ENCODE peak calls at places on chromosomes 7 and 10, in four cellular contexts. One of them, this sample, is unnamed.

GRCh38 chr7:100021297-100021696 is 5.9 kb downstream of the ZKSCAN1 start:
- DNase-seq in HFF-Myc: no peak
- DNase-seq in cardiac muscle cell: no peak
- DNase-seq in tibial nerve: no peak
- DNase-seq in this sample: no peak

GRCh38 chr10:91296471-91296870 is 76.0 kb downstream of the PCGF5 start:
- DNase-seq in HFF-Myc: no peak
- DNase-seq in cardiac muscle cell: peak; percentile 28
- DNase-seq in tibial nerve: no peak
- DNase-seq in this sample: no peak

GRCh38 chr7:100602889-100603696 is 930 bp downstream of the PCOLCE start:
- DNase-seq in HFF-Myc: peak; percentile 78
- DNase-seq in tibial nerve: peak; percentile 88
- DNase-seq in cardiac muscle cell: peak; percentile 76
- DNase-seq in this sample: no peak

GRCh38 chr7:113199841-113200240 is 81.5 kb upstream of the SMIM30 start:
- DNase-seq in cardiac muscle cell: no peak
- DNase-seq in tibial nerve: no peak
- DNase-seq in HFF-Myc: peak; percentile 29
- DNase-seq in this sample: peak; percentile 8

GRCh38 chr10:131909929-131910328 is 9.1 kb downstream of the PPP2R2D start:
- DNase-seq in tibial nerve: no peak
- DNase-seq in cardiac muscle cell: no peak
- DNase-seq in HFF-Myc: no peak
- DNase-seq in this sample: no peak

GRCh38 chr10:23067939-23068775 is 27.2 kb upstream of the MSRB2 start:
- DNase-seq in tibial nerve: peak; percentile 84
- DNase-seq in HFF-Myc: peak; percentile 37
- DNase-seq in cardiac muscle cell: peak; percentile 91
- DNase-seq in this sample: peak; percentile 73

GRCh38 chr7:157570531-157571200 is 233.9 kb downstream of the DNAJB6 start:
- DNase-seq in tibial nerve: no peak
- DNase-seq in HFF-Myc: no peak
- DNase-seq in cardiac muscle cell: no peak
- DNase-seq in this sample: no peak

GRCh38 chr7:128781851-128782250 is 6.3 kb upstream of the OPN1SW start:
- DNase-seq in HFF-Myc: no peak
- DNase-seq in cardiac muscle cell: no peak
- DNase-seq in tibial nerve: no peak
- DNase-seq in this sample: no peak

GRCh38 chr7:93060025-93060424 is 57.8 kb downstream of the SAMD9 start:
- DNase-seq in HFF-Myc: no peak
- DNase-seq in cardiac muscle cell: no peak
- DNase-seq in tibial nerve: no peak
- DNase-seq in this sample: no peak

GRCh38 chr7:87926581-87927461 is 7.2 kb upstream of the ADAM22 start:
- DNase-seq in tibial nerve: no peak
- DNase-seq in cardiac muscle cell: no peak
- DNase-seq in HFF-Myc: no peak
- DNase-seq in this sample: no peak

DNA sequence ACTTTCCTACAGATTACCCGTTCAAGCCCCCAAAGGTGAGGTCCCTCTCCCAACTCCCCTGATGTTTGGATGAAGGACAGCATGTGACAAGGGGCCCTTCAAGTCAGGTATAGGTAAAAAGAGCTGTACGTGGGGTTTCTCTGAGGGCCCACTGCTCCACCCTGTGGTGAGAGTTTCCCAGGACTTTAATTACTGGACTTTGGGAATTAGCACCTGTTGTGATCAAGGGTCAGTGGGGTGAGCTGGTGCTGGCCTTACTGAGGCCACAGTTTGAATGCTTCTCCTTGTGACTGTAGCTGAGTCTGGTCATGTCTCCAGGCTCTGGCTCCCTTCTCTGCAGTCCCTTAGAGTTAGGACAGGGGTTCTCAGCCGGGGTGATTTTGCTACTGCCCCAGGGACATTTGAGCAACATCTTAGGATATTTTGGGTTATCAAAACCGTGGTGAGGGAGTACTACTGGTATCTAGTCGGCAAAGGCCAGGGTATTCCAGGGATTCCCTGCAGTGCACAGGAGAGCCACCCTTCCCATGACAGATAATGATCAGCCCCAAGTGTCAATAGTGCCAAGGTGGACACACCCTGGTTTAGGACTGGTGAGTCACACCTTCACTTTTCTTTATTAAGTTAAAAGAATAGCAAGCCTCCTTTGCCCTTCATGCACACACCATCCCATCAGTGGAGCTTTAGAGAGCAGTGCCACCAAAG is 16.9 kb downstream of the UBE2D4 start:
- DNase-seq in HFF-Myc: no peak
- DNase-seq in cardiac muscle cell: no peak
- DNase-seq in tibial nerve: no peak
- DNase-seq in this sample: peak; percentile 44
- TF ChIP-seq CTCF in HFF-Myc: no peak
- TF ChIP-seq CTCF in cardiac muscle cell: peak; percentile 7
- TF ChIP-seq CTCF in tibial nerve: no peak
- TF ChIP-seq CTCF in this sample: peak; percentile 37

GRCh38 chr10:76315240-76315639 is 883.8 kb downstream of the LRMDA start:
- DNase-seq in HFF-Myc: no peak
- DNase-seq in tibial nerve: no peak
- DNase-seq in cardiac muscle cell: no peak
- DNase-seq in this sample: no peak
- TF ChIP-seq CTCF in HFF-Myc: no peak
- TF ChIP-seq CTCF in tibial nerve: no peak
- TF ChIP-seq CTCF in cardiac muscle cell: no peak
- TF ChIP-seq CTCF in this sample: peak; percentile 15

GRCh38 chr10:29656451-29656992 is 21.8 kb upstream of the SVIL start:
- DNase-seq in tibial nerve: no peak
- DNase-seq in cardiac muscle cell: no peak
- DNase-seq in HFF-Myc: no peak
- DNase-seq in this sample: no peak

GRCh38 chr10:29663718-29664117 is 28.9 kb upstream of the SVIL start:
- DNase-seq in tibial nerve: no peak
- DNase-seq in HFF-Myc: no peak
- DNase-seq in cardiac muscle cell: no peak
- DNase-seq in this sample: no peak

GRCh38 chr10:29657719-29658274 is 23.0 kb upstream of the SVIL start:
- DNase-seq in HFF-Myc: no peak
- DNase-seq in tibial nerve: no peak
- DNase-seq in cardiac muscle cell: no peak
- DNase-seq in this sample: no peak

GRCh38 chr10:29659770-29660097 is 25.0 kb upstream of the SVIL start:
- DNase-seq in cardiac muscle cell: no peak
- DNase-seq in HFF-Myc: no peak
- DNase-seq in tibial nerve: no peak
- DNase-seq in this sample: no peak

GRCh38 chr10:29658984-29659769 is 24.4 kb upstream of the SVIL start:
- DNase-seq in tibial nerve: no peak
- DNase-seq in HFF-Myc: peak; percentile 97
- DNase-seq in cardiac muscle cell: no peak
- DNase-seq in this sample: peak; percentile 84
- TF ChIP-seq CTCF in tibial nerve: peak; percentile 60
- TF ChIP-seq CTCF in HFF-Myc: peak; percentile 19
- TF ChIP-seq CTCF in cardiac muscle cell: peak; percentile 42
- TF ChIP-seq CTCF in this sample: no peak

DNA sequence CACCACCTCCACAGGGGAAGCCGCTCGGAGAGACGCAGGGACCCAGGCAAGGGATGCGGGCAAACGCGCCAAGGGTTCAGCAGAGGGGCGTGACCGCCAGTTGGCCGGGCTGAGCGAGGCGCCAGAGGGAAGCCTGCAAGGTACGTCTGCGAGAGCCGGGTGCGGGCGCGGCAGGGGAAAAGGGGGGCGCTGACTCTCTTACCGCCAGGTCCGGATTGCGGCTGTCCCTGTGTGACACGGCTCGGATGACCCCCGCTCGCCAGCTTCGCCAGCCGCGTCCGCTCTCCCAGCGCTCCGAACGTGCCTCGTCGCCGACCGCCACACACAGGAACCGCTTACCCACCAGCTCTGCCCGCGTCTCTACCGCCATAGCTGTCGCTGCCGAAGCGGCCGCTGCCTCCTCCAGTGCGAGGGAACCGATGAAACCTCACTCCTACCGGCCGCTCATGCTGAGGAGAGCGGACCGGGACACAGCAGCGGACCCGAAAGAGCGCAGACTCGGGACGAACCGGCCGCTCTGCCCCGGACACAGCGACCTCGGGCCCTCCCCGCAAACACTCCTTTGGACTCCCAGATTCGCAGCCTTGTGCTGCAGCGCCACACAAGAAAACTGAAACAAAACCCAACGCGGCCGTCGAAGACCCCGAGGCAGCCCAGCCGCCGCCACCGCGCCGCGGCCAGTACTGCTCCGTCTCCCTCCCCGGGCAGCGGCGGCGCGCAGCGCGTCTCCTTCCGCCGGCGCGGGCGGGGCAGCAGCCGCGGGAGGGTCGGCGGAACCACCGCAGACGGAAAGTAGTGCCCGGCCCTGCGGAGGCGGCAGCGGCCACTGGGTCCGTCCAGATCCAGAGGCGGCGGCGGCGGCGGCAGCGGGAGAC is at the start of gene JMJD1C:
- DNase-seq in tibial nerve: peak; percentile 42
- DNase-seq in cardiac muscle cell: peak; percentile 90
- DNase-seq in HFF-Myc: no peak
- DNase-seq in this sample: peak; percentile 92
- TF ChIP-seq CTCF in tibial nerve: no peak
- TF ChIP-seq CTCF in cardiac muscle cell: no peak
- TF ChIP-seq CTCF in HFF-Myc: no peak
- TF ChIP-seq CTCF in this sample: no peak

GRCh38 chr7:47438411-47439029 is 143.4 kb downstream of the TNS3 start:
- DNase-seq in cardiac muscle cell: no peak
- DNase-seq in HFF-Myc: no peak
- DNase-seq in tibial nerve: no peak
- DNase-seq in this sample: peak; percentile 22

GRCh38 chr7:47439181-47439667 is 142.7 kb downstream of the TNS3 start:
- DNase-seq in cardiac muscle cell: no peak
- DNase-seq in HFF-Myc: no peak
- DNase-seq in tibial nerve: no peak
- DNase-seq in this sample: no peak

GRCh38 chr7:47432988-47433895 is 148.7 kb downstream of the TNS3 start:
- DNase-seq in HFF-Myc: no peak
- DNase-seq in cardiac muscle cell: no peak
- DNase-seq in tibial nerve: no peak
- DNase-seq in this sample: no peak

GRCh38 chr7:47440320-47440719 is 141.6 kb downstream of the TNS3 start:
- DNase-seq in tibial nerve: no peak
- DNase-seq in HFF-Myc: no peak
- DNase-seq in cardiac muscle cell: no peak
- DNase-seq in this sample: no peak

GRCh38 chr7:47435889-47436312 is 146.0 kb downstream of the TNS3 start:
- DNase-seq in tibial nerve: peak; percentile 65
- DNase-seq in HFF-Myc: peak; percentile 31
- DNase-seq in cardiac muscle cell: peak; percentile 76
- DNase-seq in this sample: peak; percentile 74
- TF ChIP-seq CTCF in tibial nerve: peak; percentile 76
- TF ChIP-seq CTCF in HFF-Myc: peak; percentile 68
- TF ChIP-seq CTCF in cardiac muscle cell: peak; percentile 80
- TF ChIP-seq CTCF in this sample: peak; percentile 78

DNA sequence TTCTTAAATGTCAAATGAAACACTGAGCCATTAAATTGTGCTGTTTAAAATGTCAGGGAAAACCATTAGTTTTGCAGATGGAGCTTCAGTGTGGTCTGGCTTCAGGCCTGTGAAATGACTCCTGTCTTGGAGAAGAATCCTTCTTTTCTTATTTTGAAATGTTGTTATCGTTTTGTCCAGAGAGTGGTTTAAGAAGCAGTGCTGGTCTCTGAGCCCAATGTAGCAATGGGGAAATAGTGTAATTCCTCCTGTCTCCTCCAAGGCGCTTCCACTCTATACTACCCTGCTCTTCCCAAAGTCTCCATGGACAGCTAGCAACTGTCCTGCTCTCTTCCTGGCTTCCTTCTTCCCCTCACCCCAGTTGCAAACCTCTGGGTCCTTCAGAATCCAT is 177.6 kb downstream of the REEP3 start:
- DNase-seq in HFF-Myc: no peak
- DNase-seq in cardiac muscle cell: no peak
- DNase-seq in tibial nerve: no peak
- DNase-seq in this sample: no peak
- TF ChIP-seq CTCF in HFF-Myc: no peak
- TF ChIP-seq CTCF in cardiac muscle cell: peak; percentile 4
- TF ChIP-seq CTCF in tibial nerve: no peak
- TF ChIP-seq CTCF in this sample: no peak

DNA sequence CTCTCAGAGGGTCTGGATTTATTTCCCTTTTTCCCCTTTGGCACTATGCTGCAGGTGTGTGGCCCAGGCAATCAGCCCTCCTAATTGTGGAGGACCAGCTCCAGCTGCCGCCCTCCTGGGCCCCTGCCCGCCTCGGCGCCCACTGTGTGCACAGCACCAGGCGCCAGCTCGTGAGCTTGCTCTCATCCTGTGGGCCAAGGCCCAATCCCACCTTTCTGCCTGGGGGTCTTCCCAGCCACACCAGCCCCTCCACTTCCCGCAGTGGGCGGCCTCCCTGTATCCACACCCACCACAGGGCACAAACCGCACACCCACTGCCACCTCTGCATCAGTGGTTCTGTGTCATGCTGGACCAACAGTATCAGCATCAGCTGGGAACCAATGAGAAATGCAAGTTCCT is 25.5 kb upstream of the SLIT1 start:
- DNase-seq in HFF-Myc: no peak
- DNase-seq in cardiac muscle cell: no peak
- DNase-seq in tibial nerve: no peak
- DNase-seq in this sample: no peak
- TF ChIP-seq CTCF in HFF-Myc: no peak
- TF ChIP-seq CTCF in cardiac muscle cell: no peak
- TF ChIP-seq CTCF in tibial nerve: no peak
- TF ChIP-seq CTCF in this sample: no peak